ENCODE peak calls at places on chromosomes 7 and 10, in five cellular contexts. E is NCI-H774, Q is fibroblast of mammary gland, C is GM23338, Z is psoas muscle. A is an unnamed sample.

GRCh38 chr10:51074238-51075028 is at the start of gene PRKG1:
- DNase-seq in E (no peak), Q (peak; percentile 73), C (peak; percentile 86), Z (peak; percentile 84), A (peak; percentile 64)

GRCh38 chr10:24952146-24952700 is at the start of gene PRTFDC1:
- DNase-seq in E (no peak), Q (no peak), C (peak; percentile 74), Z (peak; percentile 57), A (peak; percentile 23)

GRCh38 chr7:107078517-107078966 is 34.0 kb downstream of the PRKAR2B start:
- DNase-seq in E (no peak), Q (peak; percentile 36), C (no peak), Z (no peak), A (peak; percentile 89)

GRCh38 chr10:130936844-130937243 is 374.7 kb downstream of the TCERG1L start:
- DNase-seq in E (no peak), Q (no peak), C (no peak), Z (no peak), A (no peak)

GRCh38 chr10:91864099-91864498 is 45.2 kb downstream of the FGFBP3 start:
- DNase-seq in E (no peak), Q (peak; percentile 7), C (no peak), Z (no peak), A (no peak)

GRCh38 chr7:137952406-137952805 is 49.5 kb downstream of the CREB3L2 start:
- DNase-seq in E (no peak), Q (no peak), C (no peak), Z (no peak), A (no peak)

GRCh38 chr7:24477807-24478655 is 95.2 kb upstream of the PALS2 start:
- DNase-seq in E (peak; percentile 49), Q (peak; percentile 89), C (peak; percentile 85), Z (no peak), A (peak; percentile 91)

GRCh38 chr7:65974191-65974801 is 7.7 kb downstream of the GUSB start:
- DNase-seq in E (no peak), Q (no peak), C (no peak), Z (no peak), A (no peak)

GRCh38 chr7:155377837-155378579 is 79.9 kb upstream of the EN2 start:
- DNase-seq in E (no peak), Q (no peak), C (peak; percentile 57), Z (peak; percentile 60), A (peak; percentile 31)

GRCh38 chr7:129252133-129252532 is 27.3 kb downstream of the AHCYL2 start:
- DNase-seq in E (no peak), Q (no peak), C (no peak), Z (no peak), A (no peak)

GRCh38 chr10:121516483-121516882 is 81.8 kb downstream of the FGFR2 start:
- DNase-seq in E (no peak), Q (no peak), C (no peak), Z (no peak), A (no peak)

GRCh38 chr10:22992075-22992474 is 64.2 kb downstream of the ARMC3 start:
- DNase-seq in E (peak; percentile 10), Q (no peak), C (no peak), Z (no peak), A (no peak)

A was measured in iris pigment epithelial cell.